ENCODE peak calls at places on chromosomes 1 and 21, in ten cellular contexts. Y is right atrium auricular region, E is AG10803, Q is astrocyte of the cerebellum, D is body of pancreas, Z is AG04450, S is dorsolateral prefrontal cortex, R is fibroblast of lung, N is upper lobe of right lung, H is brain microvascular endothelial cell. C is an unnamed sample.

GRCh38 chr1:32438136-32438535 is 26.7 kb upstream of the ZBTB8B start:
- DNase-seq in Y (no peak), E (no peak), Q (no peak), D (no peak), Z (no peak), S (no peak), R (no peak), N (no peak), H (no peak), C (no peak)

GRCh38 chr1:27574871-27575831 is 28.8 kb downstream of the AHDC1 start:
- DNase-seq in Y (peak; percentile 61), E (peak; percentile 87), Q (peak; percentile 44), D (peak; percentile 88), Z (peak; percentile 54), S (no peak), R (peak; percentile 89), N (peak; percentile 90), H (peak; percentile 68), C (no peak)

GRCh38 chr1:87888456-87888855 is 559.8 kb downstream of the LMO4 start:
- DNase-seq in Y (no peak), E (peak; percentile 84), Q (no peak), D (no peak), Z (no peak), S (no peak), R (peak; percentile 38), N (no peak), H (no peak), C (no peak)

GRCh38 chr1:233679030-233679429 is 65.1 kb downstream of the KCNK1 start:
- DNase-seq in Y (no peak), E (no peak), Q (no peak), D (no peak), Z (no peak), S (no peak), R (no peak), N (no peak), H (no peak), C (no peak)

GRCh38 chr1:89087241-89087640 is 22.2 kb upstream of the GBP1 start:
- DNase-seq in Y (no peak), E (peak; percentile 34), Q (no peak), D (no peak), Z (no peak), S (no peak), R (no peak), N (no peak), H (no peak), C (no peak)

GRCh38 chr1:109786531-109787021 is 22.9 kb upstream of the EPS8L3 start:
- DNase-seq in Y (no peak), E (no peak), Q (no peak), D (no peak), Z (no peak), S (no peak), R (no peak), N (peak; percentile 69), H (no peak), C (no peak)

GRCh38 chr1:77281491-77282186 is at the start of gene AK5:
- DNase-seq in Y (no peak), E (peak; percentile 52), Q (no peak), D (peak; percentile 15), Z (no peak), S (peak; percentile 62), R (peak; percentile 67), N (peak; percentile 68), H (no peak), C (peak; percentile 76)

GRCh38 chr21:29441651-29442050 is 142.9 kb downstream of the BACH1 start:
- DNase-seq in Y (no peak), E (peak; percentile 33), Q (peak; percentile 48), D (no peak), Z (no peak), S (no peak), R (peak; percentile 22), N (no peak), H (no peak), C (no peak)

GRCh38 chr21:34915364-34915834 is 133.7 kb downstream of the RUNX1 start:
- DNase-seq in Y (no peak), E (peak; percentile 96), Q (no peak), D (no peak), Z (no peak), S (no peak), R (peak; percentile 78), N (no peak), H (no peak), C (no peak)

GRCh38 chr1:189805735-189806134 is 671.9 kb downstream of the BRINP3 start:
- DNase-seq in Y (no peak), E (no peak), Q (no peak), D (no peak), Z (no peak), S (no peak), R (no peak), N (no peak), H (no peak), C (no peak)

GRCh38 chr1:16119926-16120325 is 35.9 kb downstream of the EPHA2 start:
- DNase-seq in Y (no peak), E (no peak), Q (no peak), D (no peak), Z (no peak), S (no peak), R (no peak), N (no peak), H (no peak), C (no peak)

GRCh38 chr1:181134543-181135461 is 46.3 kb downstream of the IER5 start:
- DNase-seq in Y (no peak), E (peak; percentile 96), Q (no peak), D (peak; percentile 61), Z (peak; percentile 38), S (no peak), R (peak; percentile 89), N (peak; percentile 84), H (peak; percentile 49), C (no peak)

GRCh38 chr1:176843352-176844297 is 320.9 kb downstream of the ASTN1 start:
- DNase-seq in Y (no peak), E (peak; percentile 77), Q (peak; percentile 53), D (peak; percentile 18), Z (peak; percentile 0), S (no peak), R (peak; percentile 45), N (no peak), H (no peak), C (no peak)

GRCh38 chr1:3133671-3134070 is 64.7 kb downstream of the PRDM16 start:
- DNase-seq in Y (no peak), E (no peak), Q (no peak), D (peak; percentile 43), Z (no peak), S (no peak), R (peak; percentile 35), N (peak; percentile 74), H (peak; percentile 3), C (no peak)

GRCh38 chr1:244218220-244218619 is 167.1 kb downstream of the ZBTB18 start:
- DNase-seq in Y (no peak), E (no peak), Q (no peak), D (no peak), Z (no peak), S (peak; percentile 64), R (no peak), N (no peak), H (no peak), C (no peak)

GRCh38 chr1:30569384-30569783 is 154.0 kb downstream of the MATN1 start:
- DNase-seq in Y (no peak), E (peak; percentile 6), Q (no peak), D (no peak), Z (no peak), S (no peak), R (no peak), N (no peak), H (no peak), C (no peak)
- TF ChIP-seq CTCF in Y (no peak), E (no peak), Q (no peak), D (no peak), Z (no peak), S (no peak), R (no peak), N (no peak), H (peak; percentile 13), C (no peak)

GRCh38 chr1:211313392-211313791 is 13.2 kb upstream of the TRAF5 start:
- DNase-seq in Y (no peak), E (no peak), Q (no peak), D (no peak), Z (no peak), S (no peak), R (no peak), N (no peak), H (no peak), C (no peak)
- H3K4me3 ChIP-seq in Y (no peak overlapping the region), E (no peak overlapping the region), Q (no peak overlapping the region), D (no peak overlapping the region), Z (no peak overlapping the region), S (no peak overlapping the region), R (no peak overlapping the region), N (no peak overlapping the region), H (no peak overlapping the region), C (no peak overlapping the region)

GRCh38 chr1:26279598-26280332 is at the start of gene SH3BGRL3:
- DNase-seq in Y (peak; percentile 90), E (peak; percentile 76), Q (no peak), D (peak; percentile 90), Z (peak; percentile 24), S (peak; percentile 84), R (peak; percentile 85), N (peak; percentile 95), H (peak; percentile 54), C (peak; percentile 85)
- TF ChIP-seq CTCF in Y (peak; percentile 63), E (peak; percentile 65), Q (peak; percentile 64), D (peak; percentile 38), Z (peak; percentile 62), S (peak; percentile 29), R (peak; percentile 46), N (peak; percentile 42), H (peak; percentile 70), C (no peak)

GRCh38 chr21:46325073-46325912 is 1.3 kb downstream of the PCNT start:
- DNase-seq in Y (no peak), E (peak; percentile 37), Q (no peak), D (peak; percentile 42), Z (no peak), S (peak; percentile 51), R (peak; percentile 54), N (peak; percentile 75), H (peak; percentile 24), C (peak; percentile 26)

GRCh38 chr21:46329796-46330195 is 5.8 kb downstream of the PCNT start:
- DNase-seq in Y (no peak), E (no peak), Q (no peak), D (no peak), Z (no peak), S (no peak), R (no peak), N (no peak), H (no peak), C (no peak)

GRCh38 chr21:46327711-46328110 is 3.8 kb downstream of the PCNT start:
- DNase-seq in Y (no peak), E (no peak), Q (no peak), D (no peak), Z (no peak), S (no peak), R (no peak), N (no peak), H (no peak), C (no peak)

GRCh38 chr21:46326110-46326703 is 2.3 kb downstream of the PCNT start:
- DNase-seq in Y (no peak), E (no peak), Q (no peak), D (no peak), Z (no peak), S (no peak), R (no peak), N (no peak), H (no peak), C (no peak)

DNA sequence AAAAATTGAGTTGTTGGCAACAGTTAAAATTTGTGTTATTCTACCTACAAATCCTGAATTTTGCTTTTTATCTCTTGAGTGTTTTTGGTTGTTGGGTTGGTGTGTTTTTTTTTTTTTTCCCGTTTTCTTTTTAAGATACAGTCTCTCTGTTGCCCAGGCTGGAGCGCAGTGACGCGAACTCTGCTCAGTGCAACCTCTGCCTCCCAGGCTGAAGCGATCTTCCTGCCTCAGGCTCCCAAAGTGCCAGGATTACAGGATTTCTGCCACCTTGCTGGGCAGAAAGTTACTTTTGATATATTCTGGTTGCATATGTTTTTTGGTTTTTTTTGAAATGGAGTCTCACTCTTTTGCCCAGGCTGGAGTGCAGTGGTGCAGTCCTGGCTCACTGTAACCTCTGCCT is 4.2 kb downstream of the PCNT start:
- DNase-seq in Y (no peak), E (no peak), Q (no peak), D (no peak), Z (no peak), S (no peak), R (no peak), N (no peak), H (no peak), C (no peak)
- H3K4me3 ChIP-seq in Y (no peak overlapping the region), E (no peak overlapping the region), Q (no peak overlapping the region), D (no peak overlapping the region), Z (no peak overlapping the region), S (no peak overlapping the region), R (no peak overlapping the region), N (no peak overlapping the region), H (no peak overlapping the region), C (no peak overlapping the region)

C was measured in CD8-positive, alpha-beta T cell.